ENCODE peak calls at places on chromosomes 13 and 19, in nine cellular contexts. K, X, F, I, A, M, J, D and N are unnamed samples.

GRCh38 chr13:99290890-99291289 is 16.3 kb downstream of the GPR183 start:
- DNase-seq in A (no peak), J (no peak), M (no peak), K (no peak), X (no peak), I (no peak), D (no peak), F (no peak), N (no peak)

GRCh38 chr19:41699968-41700323 is 8.5 kb upstream of the CEACAM5 start:
- DNase-seq in J (no peak), D (no peak), X (no peak), M (no peak), I (no peak), A (no peak), K (no peak), F (no peak), N (no peak)

GRCh38 chr19:17309962-17310461 is 649 bp downstream of the DDA1 start:
- DNase-seq in I (no peak), J (no peak), D (no peak), F (no peak), A (no peak), M (no peak), K (no peak), X (no peak), N (no peak)

GRCh38 chr19:31340059-31341025 is 8.9 kb downstream of the TSHZ3 start:
- DNase-seq in I (no peak), J (no peak), F (peak; percentile 80), M (no peak), A (no peak), K (peak; percentile 26), D (no peak), X (no peak), N (no peak)

GRCh38 chr13:113584870-113585671 is 518 bp downstream of the TFDP1 start:
- DNase-seq in F (no peak), J (no peak), X (no peak), K (no peak), A (no peak), I (no peak), M (peak; percentile 62), D (no peak), N (peak; percentile 34)

GRCh38 chr13:110683203-110683883 is 22.6 kb downstream of the CARS2 start:
- DNase-seq in M (no peak), F (peak; percentile 14), D (peak; percentile 20), I (no peak), X (no peak), J (no peak), K (no peak), A (no peak), N (no peak)

GRCh38 chr19:35013820-35014754 is 14.0 kb downstream of the GRAMD1A start:
- DNase-seq in M (no peak), I (no peak), X (no peak), K (peak; percentile 76), D (no peak), A (peak; percentile 28), F (no peak), J (no peak), N (no peak)

GRCh38 chr19:10193666-10194499 is 870 bp downstream of the DNMT1 start:
- DNase-seq in M (no peak), K (peak; percentile 4), A (peak; percentile 2), X (no peak), D (peak; percentile 70), F (no peak), J (no peak), I (no peak), N (peak; percentile 23)

GRCh38 chr13:24092108-24092507 is 68.4 kb upstream of the SPATA13 start:
- DNase-seq in J (no peak), A (no peak), I (no peak), M (no peak), D (peak; percentile 16), F (no peak), X (no peak), K (no peak), N (no peak)

GRCh38 chr13:110391273-110391672 is 84.2 kb downstream of the COL4A2 start:
- DNase-seq in X (no peak), I (no peak), M (no peak), A (no peak), K (no peak), F (no peak), D (peak; percentile 47), J (no peak), N (no peak)

GRCh38 chr13:23899555-23899954 is 2.3 kb upstream of the C1QTNF9B start:
- DNase-seq in K (peak; percentile 44), I (no peak), J (no peak), A (no peak), M (no peak), F (peak; percentile 8), D (peak; percentile 76), X (peak; percentile 10), N (no peak)

GRCh38 chr13:95403349-95404140 is 102.3 kb upstream of the ABCC4 start:
- DNase-seq in J (no peak), K (no peak), M (no peak), A (no peak), X (no peak), I (no peak), D (no peak), F (no peak), N (peak; percentile 84)

GRCh38 chr19:38401148-38401547 is 1.7 kb upstream of the FAM98C start:
- DNase-seq in F (no peak), K (no peak), A (no peak), J (no peak), D (no peak), M (no peak), X (no peak), I (no peak), N (no peak)